ENCODE peak calls at places on chromosome 9, in ten cellular contexts. One of them, this sample, is unnamed.

GRCh38 chr9:6600426-6600825 is 45.1 kb downstream of the GLDC start:
- DNase-seq in fibroblast of pulmonary artery: no peak
- DNase-seq in CD8-positive, alpha-beta T cell: no peak
- DNase-seq in astrocyte of the spinal cord: no peak
- DNase-seq in heart left ventricle: no peak
- DNase-seq in AG04449: no peak
- DNase-seq in HFFc6: no peak
- DNase-seq in fibroblast of mammary gland: no peak
- DNase-seq in kidney epithelial cell: no peak
- DNase-seq in testis: no peak
- DNase-seq in this sample: no peak

GRCh38 chr9:34493972-34494535 is 28.7 kb downstream of the ENHO start:
- DNase-seq in fibroblast of mammary gland: peak; percentile 45
- DNase-seq in astrocyte of the spinal cord: peak; percentile 35
- DNase-seq in fibroblast of pulmonary artery: peak; percentile 70
- DNase-seq in heart left ventricle: peak; percentile 60
- DNase-seq in AG04449: no peak
- DNase-seq in kidney epithelial cell: peak; percentile 10
- DNase-seq in testis: peak; percentile 55
- DNase-seq in HFFc6: peak; percentile 12
- DNase-seq in CD8-positive, alpha-beta T cell: no peak
- DNase-seq in this sample: peak; percentile 32

GRCh38 chr9:15417626-15418025 is 5.0 kb upstream of the SNAPC3 start:
- DNase-seq in CD8-positive, alpha-beta T cell: no peak
- DNase-seq in astrocyte of the spinal cord: no peak
- DNase-seq in fibroblast of mammary gland: no peak
- DNase-seq in heart left ventricle: no peak
- DNase-seq in HFFc6: no peak
- DNase-seq in AG04449: no peak
- DNase-seq in fibroblast of pulmonary artery: no peak
- DNase-seq in testis: no peak
- DNase-seq in kidney epithelial cell: no peak
- DNase-seq in this sample: no peak

GRCh38 chr9:68678430-68678829 is 26.6 kb upstream of the PIP5K1B start:
- DNase-seq in kidney epithelial cell: no peak
- DNase-seq in heart left ventricle: peak; percentile 14
- DNase-seq in HFFc6: no peak
- DNase-seq in testis: peak; percentile 42
- DNase-seq in fibroblast of mammary gland: no peak
- DNase-seq in AG04449: no peak
- DNase-seq in fibroblast of pulmonary artery: peak; percentile 5
- DNase-seq in CD8-positive, alpha-beta T cell: no peak
- DNase-seq in astrocyte of the spinal cord: no peak
- DNase-seq in this sample: no peak

GRCh38 chr9:14926941-14927624 is 16.9 kb upstream of the FREM1 start:
- DNase-seq in astrocyte of the spinal cord: no peak
- DNase-seq in fibroblast of pulmonary artery: no peak
- DNase-seq in fibroblast of mammary gland: no peak
- DNase-seq in HFFc6: no peak
- DNase-seq in testis: no peak
- DNase-seq in AG04449: no peak
- DNase-seq in kidney epithelial cell: no peak
- DNase-seq in heart left ventricle: no peak
- DNase-seq in CD8-positive, alpha-beta T cell: no peak
- DNase-seq in this sample: no peak

GRCh38 chr9:71036501-71036900 is 84.9 kb downstream of the TRPM3 start:
- DNase-seq in HFFc6: no peak
- DNase-seq in CD8-positive, alpha-beta T cell: no peak
- DNase-seq in astrocyte of the spinal cord: peak; percentile 58
- DNase-seq in fibroblast of mammary gland: peak; percentile 45
- DNase-seq in testis: peak; percentile 40
- DNase-seq in kidney epithelial cell: no peak
- DNase-seq in heart left ventricle: no peak
- DNase-seq in fibroblast of pulmonary artery: peak; percentile 81
- DNase-seq in AG04449: no peak
- DNase-seq in this sample: peak; percentile 7

GRCh38 chr9:134863941-134864820 is 16.4 kb upstream of the FCN2 start:
- DNase-seq in CD8-positive, alpha-beta T cell: no peak
- DNase-seq in HFFc6: no peak
- DNase-seq in kidney epithelial cell: no peak
- DNase-seq in heart left ventricle: no peak
- DNase-seq in AG04449: no peak
- DNase-seq in testis: peak; percentile 56
- DNase-seq in fibroblast of pulmonary artery: no peak
- DNase-seq in fibroblast of mammary gland: peak; percentile 33
- DNase-seq in astrocyte of the spinal cord: peak; percentile 28
- DNase-seq in this sample: no peak

GRCh38 chr9:128555180-128555721 is 2.9 kb downstream of the SPTAN1 start:
- DNase-seq in fibroblast of mammary gland: peak; percentile 47
- DNase-seq in AG04449: no peak
- DNase-seq in heart left ventricle: no peak
- DNase-seq in fibroblast of pulmonary artery: peak; percentile 83
- DNase-seq in HFFc6: peak; percentile 55
- DNase-seq in CD8-positive, alpha-beta T cell: no peak
- DNase-seq in astrocyte of the spinal cord: peak; percentile 59
- DNase-seq in kidney epithelial cell: no peak
- DNase-seq in testis: no peak
- DNase-seq in this sample: peak; percentile 84

GRCh38 chr9:131277673-131278420 is 1.5 kb upstream of the FAM78A start:
- DNase-seq in HFFc6: peak; percentile 57
- DNase-seq in fibroblast of pulmonary artery: peak; percentile 81
- DNase-seq in kidney epithelial cell: peak; percentile 29
- DNase-seq in astrocyte of the spinal cord: peak; percentile 73
- DNase-seq in CD8-positive, alpha-beta T cell: peak; percentile 80
- DNase-seq in AG04449: no peak
- DNase-seq in testis: peak; percentile 93
- DNase-seq in heart left ventricle: peak; percentile 92
- DNase-seq in fibroblast of mammary gland: peak; percentile 70
- DNase-seq in this sample: peak; percentile 47
- TF ChIP-seq CTCF in HFFc6: peak; percentile 0
- TF ChIP-seq CTCF in fibroblast of pulmonary artery: no peak
- TF ChIP-seq CTCF in kidney epithelial cell: no peak
- TF ChIP-seq CTCF in astrocyte of the spinal cord: no peak
- TF ChIP-seq CTCF in CD8-positive, alpha-beta T cell: no peak
- TF ChIP-seq CTCF in AG04449: no peak
- TF ChIP-seq CTCF in testis: no peak
- TF ChIP-seq CTCF in heart left ventricle: no peak
- TF ChIP-seq CTCF in fibroblast of mammary gland: no peak
- TF ChIP-seq CTCF in this sample: no peak

GRCh38 chr9:97470076-97470475 is 31.4 kb upstream of the TMOD1 start:
- DNase-seq in kidney epithelial cell: no peak
- DNase-seq in heart left ventricle: no peak
- DNase-seq in AG04449: no peak
- DNase-seq in CD8-positive, alpha-beta T cell: no peak
- DNase-seq in astrocyte of the spinal cord: no peak
- DNase-seq in fibroblast of mammary gland: no peak
- DNase-seq in HFFc6: no peak
- DNase-seq in testis: no peak
- DNase-seq in fibroblast of pulmonary artery: no peak
- DNase-seq in this sample: no peak
- TF ChIP-seq CTCF in kidney epithelial cell: peak; percentile 52
- TF ChIP-seq CTCF in heart left ventricle: no peak
- TF ChIP-seq CTCF in AG04449: no peak
- TF ChIP-seq CTCF in CD8-positive, alpha-beta T cell: no peak
- TF ChIP-seq CTCF in astrocyte of the spinal cord: peak; percentile 28
- TF ChIP-seq CTCF in fibroblast of mammary gland: peak; percentile 5
- TF ChIP-seq CTCF in HFFc6: peak; percentile 36
- TF ChIP-seq CTCF in testis: no peak
- TF ChIP-seq CTCF in fibroblast of pulmonary artery: peak; percentile 15
- TF ChIP-seq CTCF in this sample: peak; percentile 37

DNA sequence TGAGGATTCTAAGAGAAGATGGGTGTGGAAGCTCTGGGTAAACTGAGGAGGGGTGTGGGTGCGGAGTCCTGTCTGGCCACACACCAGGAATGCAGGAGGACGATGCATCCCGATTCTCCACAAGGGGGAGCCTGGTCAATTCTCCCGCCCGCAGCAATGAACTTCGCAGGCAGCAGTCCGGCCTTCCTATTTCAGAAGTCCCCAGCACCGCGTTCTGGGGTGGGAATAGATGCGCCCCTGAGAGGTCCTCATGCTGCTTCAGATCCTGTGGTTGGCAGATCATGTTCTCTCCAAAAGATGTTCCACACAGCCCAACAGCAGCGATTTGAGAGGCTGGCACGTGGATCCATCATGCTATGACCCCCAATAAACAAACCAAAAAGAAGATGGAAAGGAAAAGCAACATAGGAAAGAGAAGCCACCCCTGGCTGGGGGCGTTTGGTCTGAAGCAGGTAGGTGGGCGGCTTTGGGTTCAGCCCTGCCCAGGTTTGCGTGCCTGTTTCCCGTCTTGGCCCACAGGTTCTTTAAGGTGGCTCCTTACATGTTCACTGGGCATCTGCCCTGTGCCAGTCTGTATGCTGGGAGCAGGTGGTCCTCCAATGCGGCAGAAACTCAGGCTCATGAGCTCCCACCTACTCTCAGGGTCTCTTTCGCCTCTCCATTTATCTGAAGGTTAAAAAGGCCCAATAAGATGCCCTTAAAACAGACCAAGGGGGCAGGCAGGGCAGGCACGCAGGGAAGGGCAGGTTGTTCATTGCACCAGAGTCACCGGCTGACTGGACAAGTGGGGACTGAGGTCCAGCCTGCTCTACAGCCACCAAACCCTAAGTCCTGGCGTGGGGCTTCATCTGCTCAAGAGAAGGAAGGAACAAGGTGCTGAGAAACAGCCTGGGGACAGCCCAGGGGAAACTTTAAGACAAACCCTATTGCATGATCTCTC is 171.6 kb downstream of the PAX5 start:
- DNase-seq in astrocyte of the spinal cord: peak; percentile 27
- DNase-seq in fibroblast of mammary gland: peak; percentile 33
- DNase-seq in testis: peak; percentile 65
- DNase-seq in heart left ventricle: no peak
- DNase-seq in fibroblast of pulmonary artery: peak; percentile 53
- DNase-seq in HFFc6: peak; percentile 21
- DNase-seq in CD8-positive, alpha-beta T cell: no peak
- DNase-seq in AG04449: no peak
- DNase-seq in kidney epithelial cell: no peak
- DNase-seq in this sample: no peak
- TF ChIP-seq CTCF in astrocyte of the spinal cord: peak; percentile 86
- TF ChIP-seq CTCF in fibroblast of mammary gland: peak; percentile 68
- TF ChIP-seq CTCF in testis: peak; percentile 36
- TF ChIP-seq CTCF in heart left ventricle: peak; percentile 44
- TF ChIP-seq CTCF in fibroblast of pulmonary artery: peak; percentile 73
- TF ChIP-seq CTCF in HFFc6: peak; percentile 85
- TF ChIP-seq CTCF in CD8-positive, alpha-beta T cell: no peak
- TF ChIP-seq CTCF in AG04449: peak; percentile 80
- TF ChIP-seq CTCF in kidney epithelial cell: peak; percentile 87
- TF ChIP-seq CTCF in this sample: peak; percentile 61

GRCh38 chr9:106560540-106560939 is 302.4 kb upstream of the ZNF462 start:
- DNase-seq in AG04449: no peak
- DNase-seq in HFFc6: no peak
- DNase-seq in kidney epithelial cell: no peak
- DNase-seq in fibroblast of mammary gland: no peak
- DNase-seq in astrocyte of the spinal cord: no peak
- DNase-seq in fibroblast of pulmonary artery: no peak
- DNase-seq in CD8-positive, alpha-beta T cell: no peak
- DNase-seq in heart left ventricle: no peak
- DNase-seq in testis: no peak
- DNase-seq in this sample: no peak
- TF ChIP-seq CTCF in AG04449: no peak
- TF ChIP-seq CTCF in HFFc6: peak; percentile 34
- TF ChIP-seq CTCF in kidney epithelial cell: no peak
- TF ChIP-seq CTCF in fibroblast of mammary gland: no peak
- TF ChIP-seq CTCF in astrocyte of the spinal cord: peak; percentile 10
- TF ChIP-seq CTCF in fibroblast of pulmonary artery: no peak
- TF ChIP-seq CTCF in CD8-positive, alpha-beta T cell: no peak
- TF ChIP-seq CTCF in heart left ventricle: no peak
- TF ChIP-seq CTCF in testis: no peak
- TF ChIP-seq CTCF in this sample: peak; percentile 41

GRCh38 chr9:1047605-1048235 is 2.4 kb upstream of the DMRT2 start:
- DNase-seq in kidney epithelial cell: no peak
- DNase-seq in astrocyte of the spinal cord: no peak
- DNase-seq in HFFc6: no peak
- DNase-seq in testis: no peak
- DNase-seq in fibroblast of mammary gland: no peak
- DNase-seq in heart left ventricle: no peak
- DNase-seq in CD8-positive, alpha-beta T cell: no peak
- DNase-seq in AG04449: no peak
- DNase-seq in fibroblast of pulmonary artery: no peak
- DNase-seq in this sample: no peak

GRCh38 chr9:1050125-1050895 is at the start of gene DMRT2:
- DNase-seq in testis: peak; percentile 93
- DNase-seq in fibroblast of mammary gland: peak; percentile 90
- DNase-seq in fibroblast of pulmonary artery: peak; percentile 70
- DNase-seq in heart left ventricle: peak; percentile 81
- DNase-seq in AG04449: no peak
- DNase-seq in CD8-positive, alpha-beta T cell: no peak
- DNase-seq in kidney epithelial cell: peak; percentile 67
- DNase-seq in astrocyte of the spinal cord: peak; percentile 48
- DNase-seq in HFFc6: no peak
- DNase-seq in this sample: peak; percentile 46

GRCh38 chr9:1051286-1052118 is 1.3 kb downstream of the DMRT2 start:
- DNase-seq in kidney epithelial cell: no peak
- DNase-seq in fibroblast of pulmonary artery: no peak
- DNase-seq in CD8-positive, alpha-beta T cell: no peak
- DNase-seq in HFFc6: no peak
- DNase-seq in testis: peak; percentile 63
- DNase-seq in heart left ventricle: no peak
- DNase-seq in astrocyte of the spinal cord: no peak
- DNase-seq in fibroblast of mammary gland: peak; percentile 18
- DNase-seq in AG04449: no peak
- DNase-seq in this sample: no peak

GRCh38 chr9:1048853-1049252 is 1.3 kb upstream of the DMRT2 start:
- DNase-seq in CD8-positive, alpha-beta T cell: no peak
- DNase-seq in astrocyte of the spinal cord: no peak
- DNase-seq in AG04449: no peak
- DNase-seq in kidney epithelial cell: no peak
- DNase-seq in testis: no peak
- DNase-seq in heart left ventricle: no peak
- DNase-seq in fibroblast of mammary gland: no peak
- DNase-seq in fibroblast of pulmonary artery: no peak
- DNase-seq in HFFc6: no peak
- DNase-seq in this sample: no peak

GRCh38 chr9:1049641-1050040 is 516 bp upstream of the DMRT2 start:
- DNase-seq in HFFc6: no peak
- DNase-seq in fibroblast of mammary gland: no peak
- DNase-seq in fibroblast of pulmonary artery: no peak
- DNase-seq in kidney epithelial cell: no peak
- DNase-seq in astrocyte of the spinal cord: no peak
- DNase-seq in testis: no peak
- DNase-seq in CD8-positive, alpha-beta T cell: no peak
- DNase-seq in AG04449: no peak
- DNase-seq in heart left ventricle: no peak
- DNase-seq in this sample: no peak
- TF ChIP-seq CTCF in HFFc6: no peak
- TF ChIP-seq CTCF in fibroblast of mammary gland: no peak
- TF ChIP-seq CTCF in fibroblast of pulmonary artery: no peak
- TF ChIP-seq CTCF in kidney epithelial cell: no peak
- TF ChIP-seq CTCF in astrocyte of the spinal cord: no peak
- TF ChIP-seq CTCF in testis: no peak
- TF ChIP-seq CTCF in CD8-positive, alpha-beta T cell: no peak
- TF ChIP-seq CTCF in AG04449: no peak
- TF ChIP-seq CTCF in heart left ventricle: no peak
- TF ChIP-seq CTCF in this sample: no peak

DNA sequence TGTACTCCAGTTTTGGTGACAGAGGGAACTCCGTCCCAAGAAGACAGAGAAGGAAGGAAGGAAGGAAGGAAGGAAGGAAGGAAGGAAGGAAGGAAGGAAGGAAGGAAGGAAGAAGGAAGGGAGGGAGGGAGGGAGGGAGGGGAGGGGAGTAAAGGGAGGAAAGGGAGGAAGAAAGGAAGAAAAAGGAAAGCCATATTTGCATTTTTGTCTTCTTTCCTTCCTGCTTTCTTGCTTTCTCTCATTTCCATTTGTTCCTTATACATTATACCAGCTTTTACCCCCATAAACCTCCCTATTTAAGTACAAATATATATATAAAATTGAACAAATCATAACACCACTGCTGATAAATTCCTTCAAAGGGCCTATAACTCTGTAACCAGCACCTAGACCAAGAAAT is 151.8 kb downstream of the SMC2 start:
- DNase-seq in kidney epithelial cell: no peak
- DNase-seq in CD8-positive, alpha-beta T cell: no peak
- DNase-seq in fibroblast of pulmonary artery: no peak
- DNase-seq in AG04449: no peak
- DNase-seq in heart left ventricle: no peak
- DNase-seq in HFFc6: no peak
- DNase-seq in testis: no peak
- DNase-seq in astrocyte of the spinal cord: no peak
- DNase-seq in fibroblast of mammary gland: no peak
- DNase-seq in this sample: no peak
- TF ChIP-seq CTCF in kidney epithelial cell: no peak
- TF ChIP-seq CTCF in CD8-positive, alpha-beta T cell: no peak
- TF ChIP-seq CTCF in fibroblast of pulmonary artery: no peak
- TF ChIP-seq CTCF in AG04449: no peak
- TF ChIP-seq CTCF in heart left ventricle: no peak
- TF ChIP-seq CTCF in HFFc6: no peak
- TF ChIP-seq CTCF in testis: no peak
- TF ChIP-seq CTCF in astrocyte of the spinal cord: no peak
- TF ChIP-seq CTCF in fibroblast of mammary gland: no peak
- TF ChIP-seq CTCF in this sample: no peak

This sample was measured in foreskin keratinocyte.